ENCODE peak calls at places on chromosomes 5 and 9, in four cellular contexts. A is left colon, T is T1000, Z is sciatic nerve. S is an unnamed sample.

GRCh38 chr5:116495786-116496185 is 78.8 kb downstream of the SEMA6A start:
- DNase-seq in T (no peak), A (no peak), Z (no peak), S (no peak)

GRCh38 chr9:27371382-27371781 is 74.4 kb upstream of the EQTN start:
- DNase-seq in A (peak), Z (no peak), T (no peak), S (no peak)

GRCh38 chr5:23614422-23614821 is 107.0 kb downstream of the PRDM9 start:
- DNase-seq in T (no peak), A (no peak), Z (no peak), S (no peak)

GRCh38 chr5:67643531-67643930 is 446.9 kb upstream of the CD180 start:
- DNase-seq in T (no peak), A (no peak), Z (no peak), S (no peak)

GRCh38 chr5:35159370-35159742 is 70.9 kb downstream of the PRLR start:
- DNase-seq in A (no peak), T (no peak), Z (no peak), S (no peak)

GRCh38 chr5:65803699-65804426 is 81.9 kb downstream of the NLN start:
- DNase-seq in T (no peak), Z (no peak), A (no peak), S (no peak)

GRCh38 chr5:21070871-21071270 is 1082.9 kb upstream of the CDH18 start:
- DNase-seq in Z (no peak), A (no peak), T (no peak), S (no peak)

GRCh38 chr5:83564069-83564749 is 92.7 kb downstream of the VCAN start:
- DNase-seq in T (no peak), Z (no peak), A (no peak), S (no peak)

GRCh38 chr9:136952354-136952855 is 332 bp downstream of the LCN12 start:
- DNase-seq in Z (no peak), T (no peak), A (no peak), S (peak)

GRCh38 chr9:16321461-16322119 is 548.9 kb downstream of the BNC2 start:
- DNase-seq in Z (no peak), A (no peak), T (peak), S (no peak)

GRCh38 chr5:153696256-153696655 is 205.8 kb downstream of the GRIA1 start:
- DNase-seq in T (no peak), Z (no peak), A (no peak), S (no peak)

GRCh38 chr5:96026334-96027065 is 64.8 kb upstream of the ELL2 start:
- DNase-seq in Z (no peak), T (no peak), A (no peak), S (no peak)

GRCh38 chr5:9168791-9169611 is 376.9 kb downstream of the SEMA5A start:
- DNase-seq in Z (no peak), T (no peak), A (no peak), S (no peak)

GRCh38 chr9:96460877-96461276 is 10.9 kb downstream of the HABP4 start:
- DNase-seq in Z (no peak), A (no peak), T (no peak), S (no peak)

GRCh38 chr5:59840200-59840601 is 53.3 kb downstream of the PDE4D start:
- DNase-seq in A (no peak), T (no peak), Z (no peak), S (no peak)

GRCh38 chr5:177336603-177337494 is 14.6 kb downstream of the LMAN2 start:
- DNase-seq in T (no peak), A (no peak), Z (no peak), S (peak)

GRCh38 chr9:21043841-21044240 is 12.4 kb upstream of the HACD4 start:
- DNase-seq in A (no peak), T (no peak), Z (no peak), S (no peak)

GRCh38 chr9:107612136-107612535 is 122.6 kb upstream of the KLF4 start:
- DNase-seq in T (no peak), A (no peak), Z (peak), S (peak)

GRCh38 chr9:98410185-98410697 is 154.8 kb upstream of the TBC1D2 start:
- DNase-seq in Z (no peak), A (peak), T (no peak), S (no peak)

S was measured in spleen.